ENCODE peak calls at places on chromosomes 11 and 22, in ten cellular contexts. T is HCT116, U is fibroblast of the aortic adventitia, R is astrocyte of the cerebellum, B is endodermal cell, O is ovary, V is foreskin fibroblast, S is IMR-90, Z is dorsolateral prefrontal cortex, A is heart right ventricle. Y is an unnamed sample.

GRCh38 chr11:44592125-44592643 is 26.7 kb downstream of the CD82 start:
- DNase-seq in T (no peak), U (peak; percentile 91), R (no peak), B (no peak), O (no peak), V (peak; percentile 58), S (peak; percentile 65), Z (no peak), A (no peak), Y (peak; percentile 79)

GRCh38 chr11:1888811-1889526 is 2.7 kb downstream of the PRR33 start:
- DNase-seq in T (no peak), U (no peak), R (no peak), B (no peak), O (no peak), V (no peak), S (no peak), Z (no peak), A (no peak), Y (no peak)

GRCh38 chr11:78080818-78081495 is 1.3 kb upstream of the NDUFC2 start:
- DNase-seq in T (no peak), U (peak; percentile 81), R (peak; percentile 9), B (no peak), O (no peak), V (no peak), S (peak; percentile 73), Z (no peak), A (peak; percentile 29), Y (peak; percentile 89)

GRCh38 chr11:45896392-45897068 is 10.5 kb downstream of the FREY1 start:
- DNase-seq in T (no peak), U (no peak), R (no peak), B (peak; percentile 85), O (no peak), V (no peak), S (no peak), Z (no peak), A (no peak), Y (no peak)

GRCh38 chr11:107713009-107713408 is 1.2 kb upstream of the SLN start:
- DNase-seq in T (no peak), U (no peak), R (no peak), B (no peak), O (no peak), V (no peak), S (no peak), Z (no peak), A (no peak), Y (no peak)

GRCh38 chr22:28018461-28018927 is 99.4 kb upstream of the PITPNB start:
- DNase-seq in T (no peak), U (no peak), R (no peak), B (no peak), O (peak; percentile 18), V (no peak), S (no peak), Z (peak; percentile 30), A (no peak), Y (no peak)

GRCh38 chr11:116576523-116576922 is 196.3 kb downstream of the BUD13 start:
- DNase-seq in T (no peak), U (no peak), R (no peak), B (peak; percentile 58), O (no peak), V (peak; percentile 20), S (no peak), Z (no peak), A (no peak), Y (peak; percentile 19)

GRCh38 chr11:109236696-109237095 is 185.3 kb upstream of the C11orf87 start:
- DNase-seq in T (no peak), U (peak; percentile 47), R (no peak), B (no peak), O (no peak), V (no peak), S (no peak), Z (no peak), A (no peak), Y (no peak)

DNA sequence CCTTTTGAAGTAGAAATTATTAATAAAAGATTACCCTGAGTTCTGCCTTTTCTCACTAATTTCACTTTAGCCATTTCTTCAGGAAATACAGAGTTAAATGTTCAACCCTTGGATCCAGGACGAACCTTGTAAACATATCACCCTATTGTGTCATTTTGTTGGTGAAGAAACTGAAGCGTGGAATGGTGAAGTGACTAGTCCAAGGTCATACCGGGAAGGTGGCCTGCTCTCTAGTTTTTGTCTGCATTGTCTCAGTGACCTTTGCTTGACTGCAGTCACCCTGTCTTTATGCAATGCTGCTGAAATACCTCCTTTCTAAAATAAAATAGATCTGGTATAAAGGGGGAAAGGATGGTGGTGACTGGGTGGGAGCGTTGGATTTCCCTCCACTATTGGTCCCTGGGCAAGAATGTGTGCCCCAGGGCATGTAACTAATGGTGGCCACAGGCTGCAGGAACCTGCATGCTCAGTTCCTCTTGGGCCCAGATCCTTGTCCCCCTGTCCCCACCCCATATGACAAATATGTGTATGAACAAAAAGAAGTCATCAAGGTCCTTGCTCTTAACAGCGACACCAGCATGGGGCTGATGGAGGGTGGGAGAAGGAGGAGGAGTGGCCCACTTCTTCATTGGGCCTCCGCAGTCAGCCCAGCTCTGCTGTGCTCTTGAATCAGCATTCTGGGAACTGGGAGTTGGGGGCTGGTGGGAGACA is 977 bp upstream of the SORL1-AS1 start:
- DNase-seq in T (no peak), U (no peak), R (no peak), B (no peak), O (no peak), V (no peak), S (no peak), Z (no peak), A (no peak), Y (no peak)
- H3K4me3 ChIP-seq in T (no peak overlapping the region), U (no peak overlapping the region), R (no peak overlapping the region), B (peak overlapping the region; percentile 97), O (no peak overlapping the region), V (no peak overlapping the region), S (no peak overlapping the region), Z (peak overlapping the region; percentile 83), A (no peak overlapping the region), Y (no peak overlapping the region)

GRCh38 chr22:19809741-19810140 is 44.9 kb downstream of the GNB1L start:
- DNase-seq in T (no peak), U (no peak), R (no peak), B (peak; percentile 17), O (no peak), V (no peak), S (no peak), Z (no peak), A (no peak), Y (no peak)

GRCh38 chr22:19807161-19807913 is 46.8 kb downstream of the TBX1 start:
- DNase-seq in T (no peak), U (no peak), R (no peak), B (peak; percentile 29), O (peak; percentile 14), V (no peak), S (no peak), Z (peak; percentile 33), A (no peak), Y (no peak)

GRCh38 chr22:19806213-19807160 is 45.9 kb downstream of the TBX1 start:
- DNase-seq in T (peak; percentile 38), U (peak; percentile 16), R (no peak), B (peak; percentile 38), O (peak; percentile 23), V (no peak), S (no peak), Z (peak; percentile 31), A (no peak), Y (no peak)

GRCh38 chr22:19808873-19809478 is 45.7 kb downstream of the GNB1L start:
- DNase-seq in T (no peak), U (no peak), R (no peak), B (peak; percentile 9), O (no peak), V (no peak), S (no peak), Z (peak; percentile 27), A (peak; percentile 45), Y (no peak)

DNA sequence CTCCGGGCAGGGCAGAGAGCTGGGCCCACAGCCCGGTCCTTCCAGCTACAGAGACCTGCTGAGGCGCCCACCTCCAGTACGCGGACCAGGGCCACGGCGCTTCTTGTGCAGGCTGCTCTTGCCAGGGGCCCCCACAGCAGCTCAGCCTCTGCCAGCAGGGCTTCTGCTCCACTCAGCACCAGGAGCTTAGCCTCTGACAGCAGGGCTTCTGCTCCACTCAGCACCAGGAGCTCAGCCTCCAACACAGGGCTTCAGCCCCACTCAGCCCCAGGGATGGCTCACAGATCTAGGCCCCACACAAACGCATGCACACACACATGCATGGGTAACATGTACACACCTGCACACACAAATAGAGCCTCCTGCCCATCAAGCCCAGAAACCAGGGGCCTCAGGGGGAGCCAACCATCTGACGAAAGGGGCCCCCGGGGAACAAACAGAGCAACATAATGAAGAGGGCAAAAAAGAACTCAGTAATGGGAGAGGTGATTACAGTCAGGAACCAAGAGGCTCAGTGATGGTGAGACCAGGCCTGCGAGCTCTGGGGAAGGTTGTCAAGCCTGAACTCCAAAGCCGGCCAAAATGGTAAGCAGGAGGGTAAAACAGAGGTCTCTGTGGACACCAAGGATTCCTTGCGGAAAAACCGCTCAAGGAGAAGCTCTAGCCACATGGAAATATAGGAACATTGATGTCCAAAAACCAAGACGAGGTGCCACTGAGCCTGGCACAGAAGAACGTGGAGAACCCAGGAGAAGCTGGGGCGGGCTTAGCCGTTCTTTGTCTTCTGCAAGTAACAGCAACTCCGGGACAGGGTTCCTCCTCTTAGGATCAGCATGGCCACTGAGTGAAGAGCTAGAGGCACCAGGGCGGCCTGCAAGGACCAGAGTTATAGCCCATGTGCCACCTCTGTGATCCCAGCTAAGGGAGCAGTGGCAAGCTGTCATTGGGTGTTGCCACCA is 46.5 kb downstream of the GNB1L start:
- DNase-seq in T (no peak), U (no peak), R (no peak), B (peak; percentile 28), O (no peak), V (no peak), S (no peak), Z (peak; percentile 32), A (no peak), Y (no peak)
- TF ChIP-seq CTCF in T (no peak), U (no peak), R (no peak), B (no peak), O (no peak), V (no peak), S (no peak), Z (no peak), A (no peak), Y (no peak)

GRCh38 chr11:127037001-127037400 is 36.4 kb upstream of the KIRREL3 start:
- DNase-seq in T (no peak), U (no peak), R (no peak), B (no peak), O (no peak), V (no peak), S (no peak), Z (no peak), A (no peak), Y (no peak)

GRCh38 chr11:127034973-127035372 is 34.4 kb upstream of the KIRREL3 start:
- DNase-seq in T (no peak), U (no peak), R (no peak), B (no peak), O (no peak), V (no peak), S (no peak), Z (no peak), A (no peak), Y (no peak)

DNA sequence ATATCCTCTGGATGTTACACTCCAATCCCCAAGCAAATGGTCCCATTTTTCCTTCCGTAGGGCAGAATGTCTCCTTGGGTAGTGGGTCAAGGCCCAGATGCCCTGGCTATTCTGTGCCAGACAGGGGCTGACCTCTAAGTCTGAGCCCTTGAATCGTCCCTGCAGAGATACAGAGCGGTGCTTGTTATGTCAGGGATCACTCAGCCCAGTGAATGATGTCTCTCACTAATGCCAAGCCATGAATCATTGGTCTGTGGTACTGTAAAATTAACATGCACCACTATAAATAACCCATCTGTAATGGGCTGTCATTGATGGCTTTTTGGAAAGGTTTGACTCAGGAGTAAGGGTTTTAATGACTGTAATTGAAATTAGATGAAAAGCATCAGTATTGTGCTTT is 35.2 kb upstream of the KIRREL3 start:
- DNase-seq in T (no peak), U (no peak), R (no peak), B (no peak), O (no peak), V (no peak), S (no peak), Z (no peak), A (no peak), Y (no peak)
- H3K4me3 ChIP-seq in T (no peak overlapping the region), U (no peak overlapping the region), R (no peak overlapping the region), B (no peak overlapping the region), O (no peak overlapping the region), V (no peak overlapping the region), S (no peak overlapping the region), Z (no peak overlapping the region), A (no peak overlapping the region), Y (no peak overlapping the region)

GRCh38 chr22:17786435-17787158 is 12.3 kb upstream of the BID start:
- DNase-seq in T (no peak), U (peak; percentile 23), R (peak; percentile 20), B (peak; percentile 70), O (no peak), V (peak; percentile 40), S (no peak), Z (peak; percentile 75), A (peak; percentile 83), Y (peak; percentile 65)
- TF ChIP-seq CTCF in T (no peak), U (no peak), R (no peak), B (peak; percentile 21), O (no peak), V (no peak), S (no peak), Z (no peak), A (peak; percentile 5), Y (peak; percentile 8)

Y was measured in cardiac fibroblast.